ENCODE peak calls at places on chromosome 9, in five cellular contexts. S, Y, Z, J and O are unnamed samples.
A peak's percentile ranks its signal among the peaks of the same experiment; 100 is the strongest.

GRCh38 chr9:137110911-137111787 is 3.4 kb downstream of the DPP7 start:
- DNase-seq in S (no peak), Y (no peak), Z (no peak), J (no peak), O (no peak)

GRCh38 chr9:34590376-34591090 is 1.0 kb upstream of the CNTFR start:
- DNase-seq in S (no peak), Y (peak; percentile 45), Z (no peak), J (no peak), O (no peak)

GRCh38 chr9:134948149-134948548 is 30.4 kb upstream of the FCN1 start:
- DNase-seq in S (no peak), Y (no peak), Z (no peak), J (no peak), O (no peak)

GRCh38 chr9:137745541-137745991 is 126.8 kb downstream of the EHMT1 start:
- DNase-seq in S (no peak), Y (no peak), Z (peak; percentile 84), J (no peak), O (peak; percentile 64)

GRCh38 chr9:109604036-109604600 is 106.0 kb upstream of the PTPN3 start:
- DNase-seq in S (no peak), Y (no peak), Z (no peak), J (no peak), O (no peak)

GRCh38 chr9:3526166-3526902 is 533 bp upstream of the RFX3 start:
- DNase-seq in S (peak; percentile 80), Y (peak; percentile 88), Z (peak; percentile 91), J (peak; percentile 88), O (peak; percentile 81)

GRCh38 chr9:123996731-123997421 is 14.7 kb upstream of the LHX2 start:
- DNase-seq in S (no peak), Y (no peak), Z (peak; percentile 31), J (no peak), O (peak; percentile 66)

GRCh38 chr9:114069476-114070187 is 8.5 kb downstream of the AMBP start:
- DNase-seq in S (no peak), Y (no peak), Z (no peak), J (no peak), O (no peak)

GRCh38 chr9:73348485-73348884 is 196.8 kb downstream of the ANXA1 start:
- DNase-seq in S (no peak), Y (no peak), Z (no peak), J (no peak), O (no peak)

GRCh38 chr9:103798620-103799019 is 295.5 kb upstream of the SMC2 start:
- DNase-seq in S (peak; percentile 44), Y (no peak), Z (peak; percentile 7), J (no peak), O (peak; percentile 33)

GRCh38 chr9:17116400-17116837 is 18.4 kb upstream of the CNTLN start:
- DNase-seq in S (peak; percentile 30), Y (no peak), Z (peak; percentile 55), J (peak; percentile 27), O (peak; percentile 43)

GRCh38 chr9:101738566-101739183 is at the start of gene GRIN3A:
- DNase-seq in S (no peak), Y (no peak), Z (no peak), J (peak; percentile 39), O (no peak)

GRCh38 chr9:101047848-101048402 is 19.4 kb downstream of the PLPPR1 start:
- DNase-seq in S (no peak), Y (no peak), Z (no peak), J (no peak), O (no peak)

GRCh38 chr9:85453850-85454249 is 287.9 kb downstream of the AGTPBP1 start:
- DNase-seq in S (no peak), Y (no peak), Z (no peak), J (no peak), O (no peak)

GRCh38 chr9:116232425-116233159 is 79.0 kb downstream of the PAPPA start:
- DNase-seq in S (no peak), Y (no peak), Z (peak; percentile 5), J (no peak), O (no peak)

GRCh38 chr9:116345393-116345792 is 191.8 kb downstream of the PAPPA start:
- DNase-seq in S (no peak), Y (no peak), Z (no peak), J (no peak), O (no peak)

GRCh38 chr9:80648336-80648735 is 1041.0 kb downstream of the TLE1 start:
- DNase-seq in S (no peak), Y (no peak), Z (no peak), J (no peak), O (no peak)

GRCh38 chr9:33748633-33749304 is 46.6 kb upstream of the PRSS3 start:
- DNase-seq in S (peak; percentile 86), Y (no peak), Z (no peak), J (no peak), O (peak; percentile 48)

GRCh38 chr9:135514342-135515082 is 6.7 kb upstream of the LCN1 start:
- DNase-seq in S (no peak), Y (no peak), Z (no peak), J (no peak), O (no peak)

GRCh38 chr9:16417749-16418148 is 452.7 kb downstream of the BNC2 start:
- DNase-seq in S (no peak), Y (no peak), Z (no peak), J (no peak), O (peak; percentile 17)